ENCODE peak calls at places on chromosomes 3 and 15, in four cellular contexts. One of them, this sample, is unnamed.

GRCh38 chr3:156606729-156607128 is 51.8 kb upstream of the SSR3 start:
- DNase-seq in aorta: no peak
- DNase-seq in SK-N-SH: no peak
- DNase-seq in RWPE2: no peak
- DNase-seq in this sample: no peak

GRCh38 chr3:182357928-182358327 is 435.4 kb upstream of the ATP11B start:
- DNase-seq in aorta: no peak
- DNase-seq in SK-N-SH: no peak
- DNase-seq in RWPE2: no peak
- DNase-seq in this sample: peak

GRCh38 chr3:176147251-176147650 is 1050.0 kb downstream of the TBL1XR1 start:
- DNase-seq in aorta: no peak
- DNase-seq in SK-N-SH: no peak
- DNase-seq in RWPE2: no peak
- DNase-seq in this sample: no peak

GRCh38 chr3:140391041-140391440 is 286.8 kb upstream of the TRIM42 start:
- DNase-seq in aorta: no peak
- DNase-seq in SK-N-SH: peak
- DNase-seq in RWPE2: no peak
- DNase-seq in this sample: no peak

GRCh38 chr3:17808994-17809393 is 66.6 kb upstream of the TBC1D5 start:
- DNase-seq in aorta: no peak
- DNase-seq in SK-N-SH: peak
- DNase-seq in RWPE2: no peak
- DNase-seq in this sample: peak

GRCh38 chr15:38275951-38276350 is 23.3 kb downstream of the SPRED1 start:
- DNase-seq in aorta: no peak
- DNase-seq in SK-N-SH: no peak
- DNase-seq in RWPE2: no peak
- DNase-seq in this sample: no peak

GRCh38 chr3:77052733-77053680 is 13.1 kb downstream of the ROBO2 start:
- DNase-seq in aorta: no peak
- DNase-seq in SK-N-SH: peak
- DNase-seq in RWPE2: no peak
- DNase-seq in this sample: no peak

GRCh38 chr3:11976976-11977375 is 27.2 kb upstream of the SYN2 start:
- DNase-seq in aorta: no peak
- DNase-seq in SK-N-SH: no peak
- DNase-seq in RWPE2: no peak
- DNase-seq in this sample: no peak

GRCh38 chr15:43943511-43943910 is 116.7 kb downstream of the WDR76 start:
- DNase-seq in aorta: no peak
- DNase-seq in SK-N-SH: no peak
- DNase-seq in RWPE2: no peak
- DNase-seq in this sample: no peak

GRCh38 chr3:183506674-183507290 is 48.7 kb downstream of the KLHL6 start:
- DNase-seq in aorta: no peak
- DNase-seq in SK-N-SH: no peak
- DNase-seq in RWPE2: no peak
- DNase-seq in this sample: no peak

GRCh38 chr3:112640333-112640863 is 545 bp downstream of the CCDC80 start:
- DNase-seq in aorta: no peak
- DNase-seq in SK-N-SH: peak
- DNase-seq in RWPE2: no peak
- DNase-seq in this sample: peak
- H3K4me3 ChIP-seq in aorta: peak
- H3K4me3 ChIP-seq in SK-N-SH: peak
- H3K4me3 ChIP-seq in RWPE2: peak
- H3K4me3 ChIP-seq in this sample: peak

GRCh38 chr3:125132815-125133214 is 77.0 kb upstream of the HEG1 start:
- DNase-seq in aorta: no peak
- DNase-seq in SK-N-SH: no peak
- DNase-seq in RWPE2: no peak
- DNase-seq in this sample: no peak

GRCh38 chr3:125136966-125137365 is 75.6 kb downstream of the SLC12A8 start:
- DNase-seq in aorta: no peak
- DNase-seq in SK-N-SH: no peak
- DNase-seq in RWPE2: no peak
- DNase-seq in this sample: no peak

GRCh38 chr3:125136515-125136914 is 76.0 kb downstream of the SLC12A8 start:
- DNase-seq in aorta: no peak
- DNase-seq in SK-N-SH: no peak
- DNase-seq in RWPE2: no peak
- DNase-seq in this sample: no peak

GRCh38 chr3:125137432-125138033 is 75.0 kb downstream of the SLC12A8 start:
- DNase-seq in aorta: peak
- DNase-seq in SK-N-SH: no peak
- DNase-seq in RWPE2: no peak
- DNase-seq in this sample: peak

GRCh38 chr3:125134952-125135351 is 77.6 kb downstream of the SLC12A8 start:
- DNase-seq in aorta: peak
- DNase-seq in SK-N-SH: no peak
- DNase-seq in RWPE2: no peak
- DNase-seq in this sample: no peak
- H3K27ac ChIP-seq in aorta: no peak
- H3K27ac ChIP-seq in SK-N-SH: no peak
- H3K27ac ChIP-seq in RWPE2: no peak
- H3K27ac ChIP-seq in this sample: no peak

GRCh38 chr3:172356427-172356826 is 91.8 kb downstream of the GHSR start:
- DNase-seq in aorta: no peak
- DNase-seq in SK-N-SH: no peak
- DNase-seq in RWPE2: no peak
- DNase-seq in this sample: no peak

GRCh38 chr3:172354931-172355499 is 93.2 kb downstream of the GHSR start:
- DNase-seq in aorta: no peak
- DNase-seq in SK-N-SH: no peak
- DNase-seq in RWPE2: no peak
- DNase-seq in this sample: no peak

GRCh38 chr3:172355836-172356235 is 92.4 kb downstream of the GHSR start:
- DNase-seq in aorta: no peak
- DNase-seq in SK-N-SH: no peak
- DNase-seq in RWPE2: no peak
- DNase-seq in this sample: peak

GRCh38 chr3:172359231-172359630 is 89.0 kb downstream of the GHSR start:
- DNase-seq in aorta: no peak
- DNase-seq in SK-N-SH: no peak
- DNase-seq in RWPE2: no peak
- DNase-seq in this sample: no peak

GRCh38 chr3:172357850-172358754 is 90.2 kb downstream of the GHSR start:
- DNase-seq in aorta: no peak
- DNase-seq in SK-N-SH: no peak
- DNase-seq in RWPE2: no peak
- DNase-seq in this sample: no peak
- H3K4me3 ChIP-seq in aorta: no peak
- H3K4me3 ChIP-seq in SK-N-SH: no peak
- H3K4me3 ChIP-seq in RWPE2: no peak
- H3K4me3 ChIP-seq in this sample: no peak

DNA sequence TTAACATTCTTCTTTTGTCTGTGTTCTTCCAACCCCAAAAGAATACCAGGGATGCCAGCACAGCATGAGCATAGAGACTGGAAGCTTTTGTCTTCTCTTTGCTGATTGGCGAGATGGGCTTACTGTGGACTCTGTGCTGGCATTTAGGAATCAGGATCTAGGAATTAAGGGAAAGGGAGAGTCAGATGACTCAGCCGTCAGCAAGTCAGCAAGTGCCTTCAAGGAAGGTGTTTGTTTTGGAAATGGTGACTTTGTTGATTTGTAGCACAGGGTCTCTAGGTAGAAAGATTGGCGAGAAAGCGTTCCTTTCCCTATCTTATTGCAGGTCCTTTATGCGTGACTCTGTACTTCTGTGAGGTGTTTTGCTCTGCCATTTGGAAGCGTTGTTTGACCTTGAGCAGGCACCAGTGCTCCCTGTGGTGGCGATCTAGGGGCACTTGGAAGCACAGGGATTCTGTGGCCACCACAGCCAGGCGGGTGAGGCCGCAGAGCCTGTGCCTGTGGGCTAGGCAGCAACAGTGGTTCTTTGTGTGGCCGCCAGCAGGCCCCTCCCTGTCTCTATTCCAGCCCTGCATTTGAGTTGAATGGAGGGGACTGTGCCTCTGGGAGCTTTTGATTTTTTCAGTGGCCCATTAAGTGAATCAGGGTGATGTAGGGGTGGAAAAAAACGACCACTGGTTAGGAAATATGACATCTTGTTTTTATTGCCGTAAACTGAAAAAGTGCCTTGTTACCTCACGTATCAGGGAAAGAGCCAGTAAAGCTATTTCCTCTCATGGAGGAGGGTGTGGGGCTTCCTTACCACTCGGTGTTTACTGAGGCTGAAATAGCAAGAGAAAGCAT is 19.0 kb downstream of the FAN1 start:
- DNase-seq in aorta: no peak
- DNase-seq in SK-N-SH: no peak
- DNase-seq in RWPE2: no peak
- DNase-seq in this sample: peak
- H3K27ac ChIP-seq in aorta: no peak
- H3K27ac ChIP-seq in SK-N-SH: no peak
- H3K27ac ChIP-seq in RWPE2: no peak
- H3K27ac ChIP-seq in this sample: peak

GRCh38 chr3:9769426-9770275 is at the start of gene CAMK1:
- DNase-seq in aorta: peak
- DNase-seq in SK-N-SH: peak
- DNase-seq in RWPE2: no peak
- DNase-seq in this sample: peak

GRCh38 chr3:9767418-9767817 is 2.3 kb downstream of the CAMK1 start:
- DNase-seq in aorta: no peak
- DNase-seq in SK-N-SH: no peak
- DNase-seq in RWPE2: no peak
- DNase-seq in this sample: no peak

GRCh38 chr3:9770276-9770812 is 597 bp upstream of the CAMK1 start:
- DNase-seq in aorta: peak
- DNase-seq in SK-N-SH: peak
- DNase-seq in RWPE2: no peak
- DNase-seq in this sample: no peak

GRCh38 chr3:9769012-9769411 is 735 bp downstream of the CAMK1 start:
- DNase-seq in aorta: no peak
- DNase-seq in SK-N-SH: no peak
- DNase-seq in RWPE2: no peak
- DNase-seq in this sample: no peak

GRCh38 chr3:9768376-9768775 is 1.4 kb downstream of the CAMK1 start:
- DNase-seq in aorta: no peak
- DNase-seq in SK-N-SH: no peak
- DNase-seq in RWPE2: no peak
- DNase-seq in this sample: no peak
- H3K4me3 ChIP-seq in aorta: no peak
- H3K4me3 ChIP-seq in SK-N-SH: no peak
- H3K4me3 ChIP-seq in RWPE2: no peak
- H3K4me3 ChIP-seq in this sample: no peak